ENCODE peak calls at places on chromosomes 12 and 14, in nine cellular contexts. L is right lobe of liver, B is uterus, W is IMR-90, D is A549, X is NB4, E is gastrocnemius medialis, A is tibial nerve, Z is transverse colon. P is an unnamed sample.

GRCh38 chr12:53452159-53453077 is 516 bp downstream of the PCBP2 start:
- DNase-seq in Z (peak), L (peak), W (peak), A (peak), E (peak), X (peak), B (peak), D (peak), P (peak)

GRCh38 chr14:71452987-71453386 is 479.2 kb upstream of the RGS6 start:
- DNase-seq in W (no peak), D (no peak), B (no peak), A (no peak), L (no peak), X (no peak), Z (no peak), E (no peak), P (no peak)

GRCh38 chr14:71684323-71684722 is 247.9 kb upstream of the RGS6 start:
- DNase-seq in A (no peak), E (no peak), L (no peak), X (no peak), D (no peak), B (no peak), W (no peak), Z (no peak), P (no peak)

GRCh38 chr12:112424126-112424525 is 5.4 kb downstream of the PTPN11 start:
- DNase-seq in L (no peak), X (no peak), D (no peak), E (no peak), B (no peak), W (no peak), A (no peak), Z (no peak), P (no peak)

GRCh38 chr12:130439250-130439649 is 101.6 kb downstream of the PIWIL1 start:
- DNase-seq in Z (no peak), D (no peak), B (no peak), A (no peak), W (no peak), X (no peak), E (no peak), L (no peak), P (no peak)

GRCh38 chr12:69210661-69211060 is 28.7 kb upstream of the CPSF6 start:
- DNase-seq in X (no peak), E (no peak), B (no peak), D (no peak), A (no peak), W (no peak), L (no peak), Z (no peak), P (no peak)

GRCh38 chr14:67413806-67414769 is 2.1 kb upstream of the PLEK2 start:
- DNase-seq in X (peak), E (no peak), A (no peak), D (peak), W (peak), B (no peak), L (no peak), Z (no peak), P (peak)

GRCh38 chr14:101065696-101066694 is 162.5 kb upstream of the RTL1 start:
- DNase-seq in D (no peak), B (peak), X (no peak), A (no peak), Z (peak), L (peak), E (peak), W (no peak), P (no peak)

GRCh38 chr14:26527095-26527494 is 70.7 kb downstream of the NOVA1 start:
- DNase-seq in A (no peak), X (no peak), E (no peak), W (peak), B (no peak), Z (no peak), D (no peak), L (no peak), P (no peak)

GRCh38 chr12:15956413-15957185 is 45.5 kb downstream of the DERA start:
- DNase-seq in L (no peak), D (no peak), A (no peak), X (no peak), Z (no peak), W (no peak), B (no peak), E (no peak), P (no peak)

GRCh38 chr12:103814436-103814835 is 26.6 kb downstream of the NT5DC3 start:
- DNase-seq in E (no peak), L (no peak), B (no peak), X (no peak), W (no peak), D (no peak), Z (no peak), A (no peak), P (no peak)

GRCh38 chr12:103561174-103561573 is 25.9 kb upstream of the STAB2 start:
- DNase-seq in E (no peak), D (no peak), L (no peak), X (no peak), B (no peak), A (no peak), Z (no peak), W (no peak), P (no peak)

GRCh38 chr14:29587761-29588160 is 339.9 kb downstream of the PRKD1 start:
- DNase-seq in L (no peak), Z (no peak), B (no peak), E (no peak), A (no peak), W (no peak), D (no peak), X (no peak), P (no peak)

GRCh38 chr12:106847861-106848260 is 73.4 kb downstream of the RIC8B start:
- DNase-seq in Z (no peak), E (no peak), D (no peak), X (no peak), A (no peak), B (no peak), L (no peak), W (no peak), P (no peak)

GRCh38 chr12:6393109-6393508 is 9.1 kb downstream of the LTBR start:
- DNase-seq in B (no peak), W (no peak), Z (no peak), A (no peak), D (no peak), X (no peak), E (no peak), L (no peak), P (no peak)

GRCh38 chr14:87643005-87643404 is 350.0 kb downstream of the GALC start:
- DNase-seq in X (no peak), B (peak), E (no peak), A (peak), Z (no peak), D (no peak), L (no peak), W (no peak), P (no peak)

GRCh38 chr12:7905071-7905470 is 30.9 kb downstream of the SLC2A3 start:
- DNase-seq in W (no peak), A (no peak), B (no peak), X (no peak), D (no peak), Z (no peak), E (no peak), L (no peak), P (peak)

GRCh38 chr12:31222620-31223222 is 103.2 kb downstream of the SINHCAF start:
- DNase-seq in Z (no peak), D (no peak), X (no peak), L (no peak), W (no peak), E (no peak), B (no peak), A (no peak), P (no peak)

GRCh38 chr14:69008411-69008810 is 29.3 kb upstream of the ACTN1 start:
- DNase-seq in Z (no peak), E (no peak), B (no peak), L (no peak), X (no peak), A (no peak), D (no peak), W (peak), P (no peak)

GRCh38 chr14:101587403-101587998 is 26.2 kb downstream of the DIO3 start:
- DNase-seq in X (no peak), Z (no peak), D (no peak), W (no peak), B (no peak), A (no peak), E (no peak), L (no peak), P (no peak)

GRCh38 chr12:27334721-27335082 is 2.1 kb downstream of the BMAL2 start:
- DNase-seq in B (no peak), E (no peak), D (no peak), L (no peak), A (no peak), X (no peak), W (no peak), Z (no peak), P (no peak)

GRCh38 chr12:27332407-27333310 is at the start of gene BMAL2:
- DNase-seq in E (no peak), L (peak), B (peak), Z (peak), W (peak), X (peak), A (no peak), D (peak), P (peak)

GRCh38 chr12:27331927-27332324 is 710 bp upstream of the BMAL2 start:
- DNase-seq in Z (no peak), L (no peak), D (no peak), A (no peak), W (no peak), E (no peak), B (no peak), X (peak), P (no peak)

GRCh38 chr12:27334052-27334720 is 1.6 kb downstream of the BMAL2 start:
- DNase-seq in Z (no peak), B (no peak), E (no peak), L (no peak), A (no peak), W (no peak), X (peak), D (no peak), P (peak)

DNA sequence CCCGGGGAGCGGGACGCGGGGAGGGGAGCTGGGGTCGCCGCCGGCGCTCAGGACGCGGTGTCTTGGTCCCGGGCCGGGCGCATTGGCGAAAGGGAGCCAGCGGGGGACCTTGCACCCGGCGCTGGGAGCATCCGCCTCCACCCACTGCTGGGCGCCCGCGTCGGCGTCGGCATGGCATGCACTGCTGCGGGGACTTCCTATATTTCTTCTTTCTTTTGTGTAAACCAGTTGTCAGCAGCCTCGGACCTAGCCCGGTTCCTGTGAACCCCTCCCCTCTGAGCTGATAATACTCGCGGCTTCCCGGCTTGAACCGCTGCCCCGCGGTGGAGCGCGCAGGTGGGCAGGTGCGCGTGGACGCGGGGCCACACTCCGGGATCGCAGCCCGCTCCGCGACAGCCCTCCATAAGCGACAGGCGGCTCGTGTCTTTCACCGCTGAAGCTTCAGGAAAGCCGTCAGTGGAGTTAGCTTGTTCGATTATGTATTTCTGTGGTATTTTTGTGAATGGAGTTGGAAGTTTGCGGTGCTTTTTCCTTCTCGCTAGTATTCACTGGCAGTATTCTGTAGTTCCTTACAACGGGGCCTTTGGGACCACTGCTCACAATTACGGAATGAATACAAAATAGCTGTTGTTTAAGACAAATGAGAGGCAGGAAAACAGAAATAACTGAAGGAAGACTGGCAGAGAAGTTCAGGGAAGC is 824 bp downstream of the BMAL2 start:
- DNase-seq in X (peak), A (peak), B (no peak), E (no peak), W (no peak), D (no peak), L (peak), Z (peak), P (peak)
- TF ChIP-seq POLR2A in X (no peak), A (no peak), B (no peak), E (no peak), W (no peak), D (no peak), L (no peak), Z (no peak), P (no peak)

GRCh38 chr14:55579724-55580400 is at the start of gene KTN1:
- DNase-seq in X (peak), A (peak), E (peak), Z (peak), W (peak), B (peak), L (peak), D (peak), P (peak)
- TF ChIP-seq POLR2A in X (peak), A (no peak), E (peak), Z (peak), W (peak), B (peak), L (peak), D (peak), P (peak)

DNA sequence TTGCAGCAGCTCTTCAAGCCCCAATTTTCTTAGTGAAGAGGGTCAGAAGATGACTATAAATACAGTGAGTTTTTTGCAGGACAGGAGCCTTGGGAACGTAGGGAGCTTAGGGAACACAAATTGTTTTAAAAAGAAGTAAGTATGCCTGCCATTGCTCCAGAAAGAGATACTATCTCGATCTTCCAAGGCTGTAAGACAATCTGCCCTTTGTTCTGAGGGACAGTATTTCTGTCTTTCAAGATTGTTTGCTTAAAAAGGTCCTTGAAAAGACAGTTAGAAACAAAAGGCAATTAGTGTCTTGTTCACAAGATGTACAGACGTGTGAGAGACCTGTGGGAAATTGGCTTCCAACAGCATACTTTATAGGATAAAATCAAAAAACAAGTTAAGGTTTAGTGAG is 321.2 kb upstream of the FAR2 start:
- DNase-seq in X (no peak), L (no peak), B (no peak), E (no peak), A (no peak), W (no peak), Z (no peak), D (no peak), P (no peak)
- TF ChIP-seq POLR2A in X (no peak), L (no peak), B (no peak), E (no peak), A (no peak), W (no peak), Z (no peak), D (no peak), P (no peak)

DNA sequence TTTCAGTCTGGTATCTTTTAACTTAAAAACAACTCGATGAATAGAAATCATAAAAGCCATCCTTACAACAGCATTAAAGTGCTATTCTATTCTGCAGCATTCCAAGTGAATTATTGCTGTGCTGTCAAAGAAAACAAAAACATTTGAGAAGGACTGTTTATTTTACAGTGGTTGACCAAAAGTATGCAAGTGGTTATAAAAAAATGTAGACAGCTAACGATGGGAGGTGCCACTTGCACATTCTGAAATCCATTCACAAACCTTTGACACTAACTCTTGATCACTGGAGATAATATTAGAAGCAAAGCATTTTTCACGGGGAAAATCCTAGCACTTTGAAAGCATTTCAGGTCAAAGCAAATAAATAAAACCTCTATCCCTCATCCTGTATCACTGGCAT is 55.6 kb downstream of the HMGA2 start:
- DNase-seq in E (no peak), D (no peak), L (no peak), Z (no peak), A (no peak), B (no peak), X (no peak), W (peak), P (no peak)
- TF ChIP-seq POLR2A in E (no peak), D (no peak), L (no peak), Z (no peak), A (no peak), B (no peak), X (no peak), W (no peak), P (no peak)